ENCODE peak calls at places on chromosomes 16 and 17, in nine cellular contexts. D is body of pancreas, Q is tibial artery, F is AG10803, M is testis, H is sigmoid colon, B is HFF-Myc, R is foreskin fibroblast, V is fibroblast of pulmonary artery. S is an unnamed sample.

GRCh38 chr16:20747030-20747816 is 5.6 kb upstream of the THUMPD1 start:
- DNase-seq in M (no peak), H (no peak), D (no peak), Q (no peak), R (no peak), V (no peak), B (no peak), F (no peak), S (no peak)

GRCh38 chr16:66462912-66463311 is 35.8 kb downstream of the BEAN1 start:
- DNase-seq in M (no peak), R (no peak), Q (no peak), V (no peak), B (no peak), F (no peak), H (no peak), D (no peak), S (no peak)

GRCh38 chr16:20181386-20181785 is 107.7 kb upstream of the GPR139 start:
- DNase-seq in Q (no peak), R (no peak), F (no peak), B (no peak), D (no peak), H (no peak), V (no peak), M (no peak), S (no peak)

GRCh38 chr16:57938936-57939871 is 31.7 kb downstream of the CNGB1 start:
- DNase-seq in M (peak; percentile 52), V (peak; percentile 72), R (peak; percentile 37), B (peak; percentile 39), F (peak; percentile 89), D (peak; percentile 32), H (no peak), Q (peak; percentile 79), S (no peak)

GRCh38 chr17:48624118-48624517 is 2.0 kb downstream of the HOXB9 start:
- DNase-seq in R (no peak), D (no peak), Q (no peak), V (no peak), F (no peak), B (no peak), H (no peak), M (no peak), S (no peak)

GRCh38 chr17:47244697-47245096 is 8.9 kb upstream of the ITGB3 start:
- DNase-seq in Q (no peak), H (no peak), F (no peak), B (no peak), V (peak; percentile 66), D (no peak), R (no peak), M (no peak), S (no peak)

GRCh38 chr16:3276679-3277078 is 6.6 kb upstream of the ZNF263 start:
- DNase-seq in F (no peak), Q (peak; percentile 5), M (peak; percentile 14), B (no peak), D (no peak), V (no peak), H (no peak), R (no peak), S (no peak)

GRCh38 chr16:10878644-10879498 is 1.9 kb downstream of the CIITA start:
- DNase-seq in Q (peak; percentile 76), B (no peak), V (peak; percentile 12), F (peak; percentile 31), D (peak; percentile 48), M (peak; percentile 44), R (peak; percentile 21), H (peak; percentile 70), S (no peak)

DNA sequence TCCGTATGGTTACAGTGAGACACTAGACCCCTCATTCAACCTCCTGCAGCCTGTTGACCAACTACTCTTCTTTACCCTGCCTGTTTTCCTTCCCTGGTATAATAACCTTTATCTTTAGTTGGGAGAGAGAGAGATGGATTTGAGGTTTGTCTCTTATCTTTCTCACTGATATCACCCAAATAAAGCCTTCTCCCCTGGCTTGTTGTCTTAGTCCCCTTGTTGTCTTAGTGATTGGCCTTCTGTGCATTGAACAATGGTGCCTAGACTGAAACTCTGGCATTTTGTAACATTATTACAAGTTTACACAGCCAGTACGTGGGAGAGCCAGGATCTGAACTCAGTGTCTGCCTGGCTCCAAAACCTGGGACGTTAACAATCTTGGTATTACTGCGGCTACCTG is 560.8 kb downstream of the HS3ST4 start:
- DNase-seq in V (no peak), M (no peak), Q (no peak), H (no peak), R (no peak), D (no peak), B (no peak), F (no peak), S (no peak)
- H3K4me3 ChIP-seq in V (no peak overlapping the region), M (no peak overlapping the region), Q (no peak overlapping the region), H (no peak overlapping the region), R (no peak overlapping the region), D (no peak overlapping the region), B (no peak overlapping the region), F (no peak overlapping the region), S (no peak overlapping the region)

GRCh38 chr16:707062-707538 is 1.5 kb upstream of the FBXL16 start:
- DNase-seq in V (no peak), M (no peak), H (no peak), F (no peak), R (no peak), D (no peak), B (no peak), Q (no peak), S (no peak)

GRCh38 chr16:704552-705380 is 835 bp downstream of the FBXL16 start:
- DNase-seq in B (no peak), R (no peak), V (no peak), F (no peak), D (no peak), H (no peak), M (no peak), Q (no peak), S (no peak)

GRCh38 chr16:706189-707061 is 824 bp upstream of the FBXL16 start:
- DNase-seq in V (no peak), Q (no peak), B (no peak), F (no peak), R (no peak), M (no peak), H (no peak), D (no peak), S (no peak)

GRCh38 chr16:704047-704446 is 1.6 kb downstream of the FBXL16 start:
- DNase-seq in Q (no peak), F (no peak), V (no peak), R (no peak), B (no peak), D (no peak), H (no peak), M (no peak), S (no peak)

DNA sequence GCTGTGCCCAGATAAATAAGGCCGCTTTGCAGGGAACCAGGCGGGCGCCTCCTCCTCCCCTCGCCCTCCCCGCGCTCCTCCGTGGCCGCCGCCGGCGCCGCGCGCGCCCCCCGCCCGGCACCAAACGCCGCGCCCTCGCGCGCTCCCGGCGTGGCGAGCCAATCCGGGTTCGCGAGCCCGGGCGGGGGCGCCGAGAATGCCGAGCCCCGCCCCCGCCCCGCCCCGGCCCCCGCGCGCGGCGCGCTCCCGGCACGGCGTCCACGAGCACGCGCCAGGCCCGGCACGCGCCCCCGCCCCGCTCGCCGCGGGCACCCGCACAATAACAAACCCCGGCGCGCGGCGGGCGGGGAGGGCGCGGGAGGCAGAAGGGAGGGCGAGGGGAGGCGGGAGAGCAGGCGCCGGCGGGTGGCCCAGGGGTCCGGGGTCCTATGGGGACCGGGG is at the start of gene FBXL16:
- DNase-seq in B (no peak), R (no peak), D (no peak), V (no peak), M (peak; percentile 54), F (no peak), H (no peak), Q (no peak), S (no peak)
- H3K4me3 ChIP-seq in B (no peak within 1 kb of the TSS), R (no peak within 1 kb of the TSS), D (no peak within 1 kb of the TSS), V (no peak within 1 kb of the TSS), M (peak within 1 kb of the TSS; percentile 34), F (no peak within 1 kb of the TSS), H (no peak within 1 kb of the TSS), Q (no peak within 1 kb of the TSS), S (no peak within 1 kb of the TSS)

GRCh38 chr17:74922172-74922571 is 883 bp downstream of the USH1G start:
- DNase-seq in Q (no peak), D (no peak), V (no peak), M (no peak), R (no peak), H (no peak), F (no peak), B (no peak), S (no peak)

GRCh38 chr17:74924250-74924948 is at the start of gene OTOP2:
- DNase-seq in H (no peak), Q (peak; percentile 74), D (no peak), F (no peak), V (no peak), M (no peak), R (no peak), B (no peak), S (no peak)

GRCh38 chr17:74922694-74923537 is at the start of gene USH1G:
- DNase-seq in V (no peak), H (no peak), M (peak; percentile 63), F (no peak), R (no peak), D (peak; percentile 35), Q (no peak), B (no peak), S (no peak)

GRCh38 chr17:74925242-74925641 is 1.2 kb downstream of the OTOP2 start:
- DNase-seq in M (no peak), B (no peak), D (no peak), V (no peak), Q (no peak), F (no peak), R (no peak), H (no peak), S (no peak)

GRCh38 chr17:74923538-74924249 is 379 bp upstream of the OTOP2 start:
- DNase-seq in B (no peak), F (peak; percentile 13), Q (no peak), V (peak; percentile 49), R (peak; percentile 23), H (no peak), M (peak; percentile 76), D (peak; percentile 79), S (no peak)
- H3K4me3 ChIP-seq in B (no peak overlapping the region), F (no peak overlapping the region), Q (no peak overlapping the region), V (peak overlapping the region; percentile 17), R (no peak overlapping the region), H (peak overlapping the region; percentile 24), M (peak overlapping the region; percentile 45), D (no peak overlapping the region), S (no peak overlapping the region)

GRCh38 chr16:1154291-1154886 is 1.5 kb downstream of the CACNA1H start:
- DNase-seq in H (peak; percentile 89), R (no peak), D (no peak), Q (peak; percentile 89), V (no peak), B (no peak), F (no peak), M (no peak), S (no peak)

GRCh38 chr16:1151424-1152122 is 1.3 kb upstream of the CACNA1H start:
- DNase-seq in B (no peak), F (no peak), V (no peak), M (no peak), D (no peak), H (no peak), Q (no peak), R (no peak), S (no peak)

GRCh38 chr16:1152123-1152638 is 725 bp upstream of the CACNA1H start:
- DNase-seq in D (no peak), V (no peak), F (no peak), B (no peak), R (no peak), Q (no peak), H (peak; percentile 80), M (no peak), S (no peak)

GRCh38 chr16:1153480-1154160 is 714 bp downstream of the CACNA1H start:
- DNase-seq in D (no peak), R (no peak), M (no peak), V (no peak), Q (no peak), F (no peak), B (no peak), H (no peak), S (no peak)

GRCh38 chr16:1152651-1153259 is at the start of gene CACNA1H:
- DNase-seq in R (no peak), H (no peak), M (peak; percentile 42), B (no peak), F (no peak), V (no peak), Q (no peak), D (peak; percentile 38), S (peak; percentile 15)
- H3K4me3 ChIP-seq in R (peak within 1 kb of the TSS; percentile 20), H (peak within 1 kb of the TSS; percentile 80), M (peak within 1 kb of the TSS; percentile 59), B (peak within 1 kb of the TSS; percentile 21), F (no peak within 1 kb of the TSS), V (no peak within 1 kb of the TSS), Q (peak within 1 kb of the TSS; percentile 85), D (no peak within 1 kb of the TSS), S (peak within 1 kb of the TSS; percentile 46)